ENCODE peak calls at places on chromosomes 13 and 19, in ten cellular contexts. Q is breast epithelium; A is OCI-LY7; X is ELR; D is left ventricle myocardium superior; K is HEK293T; G is stimulated activated CD4-positive, alpha-beta T cell treated with anti-CD3 and anti-CD28 coated beads, Interleukin-15, amount 100 ng/mL, for 1 hour; S is NCI-H1105; L is GM10248; B is PC-9. I is an unnamed sample.

GRCh38 chr13:58953638-58954037 is 1210.1 kb downstream of the DIAPH3 start:
- DNase-seq in Q (no peak), A (peak; percentile 92), X (no peak), D (no peak), K (no peak), G (no peak), S (no peak), L (peak; percentile 13), B (no peak), I (no peak)

GRCh38 chr19:28010656-28011055 is 1202.3 kb downstream of the UQCRFS1 start:
- DNase-seq in Q (no peak), A (no peak), X (no peak), D (no peak), K (no peak), G (no peak), S (no peak), L (no peak), B (no peak), I (no peak)

GRCh38 chr19:3818479-3818878 is 32.3 kb upstream of the MATK start:
- DNase-seq in Q (no peak), A (no peak), X (peak; percentile 67), D (no peak), K (no peak), G (no peak), S (no peak), L (no peak), B (no peak), I (no peak)

GRCh38 chr19:35199481-35199880 is 29.1 kb downstream of the FAM187B start:
- DNase-seq in Q (no peak), A (no peak), X (no peak), D (no peak), K (no peak), G (no peak), S (no peak), L (no peak), B (no peak), I (no peak)

GRCh38 chr13:112655898-112656297 is 33.9 kb upstream of the ATP11A start:
- DNase-seq in Q (peak; percentile 0), A (no peak), X (no peak), D (no peak), K (no peak), G (no peak), S (no peak), L (no peak), B (peak; percentile 16), I (no peak)

GRCh38 chr13:22929391-22930126 is 251.2 kb upstream of the SGCG start:
- DNase-seq in Q (no peak), A (no peak), X (no peak), D (no peak), K (no peak), G (no peak), S (no peak), L (no peak), B (no peak), I (no peak)

GRCh38 chr13:45446181-45446580 is 18.6 kb upstream of the COG3 start:
- DNase-seq in Q (no peak), A (no peak), X (peak; percentile 85), D (no peak), K (no peak), G (no peak), S (no peak), L (no peak), B (peak; percentile 41), I (no peak)

GRCh38 chr19:10888421-10888866 is 17.1 kb downstream of the CARM1 start:
- DNase-seq in Q (no peak), A (peak; percentile 77), X (no peak), D (no peak), K (no peak), G (no peak), S (no peak), L (peak; percentile 63), B (no peak), I (no peak)

GRCh38 chr19:35501684-35502083 is 11.4 kb upstream of the KRTDAP start:
- DNase-seq in Q (no peak), A (no peak), X (no peak), D (no peak), K (no peak), G (no peak), S (no peak), L (no peak), B (no peak), I (peak; percentile 65)

GRCh38 chr13:99422556-99423220 is 78.6 kb upstream of the TM9SF2 start:
- DNase-seq in Q (peak; percentile 20), A (no peak), X (no peak), D (no peak), K (no peak), G (no peak), S (no peak), L (no peak), B (no peak), I (no peak)

GRCh38 chr19:35011091-35011689 is 11.1 kb downstream of the GRAMD1A start:
- DNase-seq in Q (no peak), A (no peak), X (no peak), D (no peak), K (no peak), G (no peak), S (no peak), L (no peak), B (no peak), I (no peak)

GRCh38 chr13:113207890-113208423 is 512 bp downstream of the PCID2 start:
- DNase-seq in Q (no peak), A (no peak), X (peak; percentile 74), D (peak; percentile 57), K (peak; percentile 22), G (no peak), S (peak; percentile 30), L (no peak), B (peak; percentile 38), I (no peak)

GRCh38 chr19:5001547-5002131 is 32.7 kb downstream of the KDM4B start:
- DNase-seq in Q (no peak), A (peak; percentile 55), X (peak; percentile 69), D (no peak), K (peak; percentile 65), G (no peak), S (no peak), L (peak; percentile 58), B (peak; percentile 51), I (no peak)

GRCh38 chr13:112849500-112849899 is 119.5 kb upstream of the MCF2L start:
- DNase-seq in Q (no peak), A (peak; percentile 4), X (no peak), D (no peak), K (peak; percentile 13), G (no peak), S (peak; percentile 100), L (no peak), B (no peak), I (no peak)

GRCh38 chr19:7888145-7888825 is at the start of gene LRRC8E:
- DNase-seq in Q (peak; percentile 74), A (no peak), X (peak; percentile 87), D (peak; percentile 65), K (peak; percentile 80), G (no peak), S (no peak), L (no peak), B (peak; percentile 61), I (no peak)

GRCh38 chr19:805600-806550 is 8.6 kb downstream of the PTBP1 start:
- DNase-seq in Q (no peak), A (no peak), X (no peak), D (peak; percentile 34), K (no peak), G (no peak), S (no peak), L (no peak), B (no peak), I (no peak)

GRCh38 chr13:27504541-27504940 is 54.2 kb upstream of the MTIF3 start:
- DNase-seq in Q (no peak), A (no peak), X (no peak), D (no peak), K (no peak), G (no peak), S (no peak), L (no peak), B (no peak), I (no peak)

GRCh38 chr19:56537442-56537841 is 1.3 kb upstream of the ZFP28 start:
- DNase-seq in Q (no peak), A (no peak), X (no peak), D (no peak), K (no peak), G (no peak), S (no peak), L (no peak), B (no peak), I (no peak)

GRCh38 chr13:57633950-57634828 is 2.6 kb downstream of the PCDH17 start:
- DNase-seq in Q (no peak), A (no peak), X (no peak), D (peak; percentile 28), K (no peak), G (no peak), S (no peak), L (no peak), B (no peak), I (peak; percentile 74)

GRCh38 chr13:77298403-77298802 is 28.5 kb downstream of the MYCBP2 start:
- DNase-seq in Q (no peak), A (no peak), X (no peak), D (no peak), K (no peak), G (no peak), S (no peak), L (peak; percentile 38), B (no peak), I (no peak)

GRCh38 chr19:2207991-2208860 is 27.9 kb downstream of the PLEKHJ1 start:
- DNase-seq in Q (no peak), A (peak; percentile 56), X (peak; percentile 95), D (peak; percentile 84), K (no peak), G (no peak), S (no peak), L (peak; percentile 58), B (no peak), I (no peak)

GRCh38 chr13:76161143-76161542 is 525.0 kb downstream of the LMO7 start:
- DNase-seq in Q (no peak), A (no peak), X (no peak), D (no peak), K (no peak), G (no peak), S (no peak), L (no peak), B (no peak), I (no peak)

GRCh38 chr13:109288151-109288709 is 498.2 kb downstream of the IRS2 start:
- DNase-seq in Q (no peak), A (no peak), X (no peak), D (no peak), K (no peak), G (no peak), S (no peak), L (no peak), B (no peak), I (no peak)

GRCh38 chr19:3115916-3116602 is 19.8 kb upstream of the GNA15 start:
- DNase-seq in Q (no peak), A (no peak), X (peak; percentile 28), D (peak; percentile 27), K (no peak), G (no peak), S (no peak), L (no peak), B (no peak), I (no peak)

GRCh38 chr13:49604570-49604969 is 19.2 kb upstream of the RCBTB1 start:
- DNase-seq in Q (no peak), A (peak; percentile 16), X (no peak), D (no peak), K (no peak), G (no peak), S (no peak), L (no peak), B (no peak), I (no peak)

GRCh38 chr13:39306639-39307589 is 268.7 kb downstream of the NHLRC3 start:
- DNase-seq in Q (no peak), A (no peak), X (no peak), D (no peak), K (no peak), G (no peak), S (no peak), L (peak; percentile 56), B (no peak), I (no peak)

GRCh38 chr13:78131811-78132210 is 213.2 kb upstream of the EDNRB start:
- DNase-seq in Q (no peak), A (no peak), X (peak; percentile 28), D (no peak), K (no peak), G (no peak), S (no peak), L (no peak), B (no peak), I (no peak)

GRCh38 chr13:94683426-94683825 is 28.9 kb downstream of the SOX21 start:
- DNase-seq in Q (no peak), A (no peak), X (no peak), D (no peak), K (no peak), G (no peak), S (no peak), L (no peak), B (no peak), I (no peak)

I was measured in nucleus accumbens.